ENCODE peak calls at places on chromosomes 4 and X, in five cellular contexts. R, Z, E, A and I are unnamed samples.

GRCh38 chr4:8039290-8039689 is 99.6 kb upstream of the AFAP1 start:
- DNase-seq in R (no peak), Z (peak; percentile 85), E (no peak), A (no peak), I (no peak)

GRCh38 chr4:8050555-8051206 is 107.9 kb downstream of the ABLIM2 start:
- DNase-seq in R (no peak), Z (peak; percentile 88), E (no peak), A (peak; percentile 92), I (no peak)

GRCh38 chr4:153465922-153466636 is at the start of gene TMEM131L:
- DNase-seq in R (peak; percentile 21), Z (peak; percentile 95), E (peak; percentile 91), A (peak; percentile 29), I (no peak)

GRCh38 chrX:71253253-71254091 is 468 bp downstream of the ZMYM3 start:
- DNase-seq in R (no peak), Z (peak; percentile 84), E (peak; percentile 67), A (peak; percentile 13), I (no peak)

GRCh38 chrX:46545111-46546005 is at the start of gene ZNF674:
- DNase-seq in R (peak; percentile 84), Z (peak; percentile 91), E (peak; percentile 89), A (peak; percentile 84), I (peak; percentile 69)

GRCh38 chrX:54482839-54483593 is 13.0 kb downstream of the FGD1 start:
- DNase-seq in R (no peak), Z (peak; percentile 63), E (no peak), A (no peak), I (no peak)

GRCh38 chr4:11966782-11967181 is 538.1 kb upstream of the HS3ST1 start:
- DNase-seq in R (no peak), Z (no peak), E (no peak), A (no peak), I (no peak)

GRCh38 chr4:8267077-8267476 is 2.5 kb upstream of the HTRA3 start:
- DNase-seq in R (peak; percentile 35), Z (peak; percentile 73), E (peak; percentile 83), A (peak; percentile 52), I (peak; percentile 7)

GRCh38 chrX:130186645-130187044 is 14.9 kb downstream of the RAB33A start:
- DNase-seq in R (no peak), Z (peak; percentile 37), E (no peak), A (no peak), I (no peak)
- TF ChIP-seq SIN3A in R (no peak), Z (no peak), E (no peak), A (no peak), I (no peak)

DNA sequence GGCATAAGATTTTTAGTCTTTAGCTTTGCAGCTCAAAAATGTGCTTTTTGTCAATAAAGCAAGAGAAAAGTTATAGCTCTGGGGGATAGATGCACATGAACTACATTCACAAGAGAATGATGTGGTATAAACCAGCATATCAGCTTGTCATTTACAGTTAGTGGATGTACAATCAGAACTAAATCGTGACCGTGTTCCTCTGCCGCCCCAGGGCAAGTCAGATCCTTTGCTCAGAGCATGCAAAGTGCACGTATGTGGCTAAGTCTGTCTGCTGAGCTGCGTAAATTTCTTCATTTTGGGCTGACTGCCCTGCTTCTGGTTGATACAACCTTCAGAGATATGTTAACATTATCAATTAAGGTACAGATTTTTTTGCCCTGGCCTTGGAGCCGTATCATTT is 9.3 kb downstream of the PGM2 start:
- DNase-seq in R (no peak), Z (no peak), E (no peak), A (no peak), I (no peak)
- H3K36me3 ChIP-seq in R (peaks cover 32% of the 10 kb centered on the region), Z (peaks cover 65% of the 10 kb centered on the region), E (peaks cover 90% of the 10 kb centered on the region), A (peaks cover 7% of the 10 kb centered on the region), I (no peaks in the 10 kb centered on the region)

GRCh38 chr4:91302120-91302519 is 1001.6 kb upstream of the GRID2 start:
- DNase-seq in R (no peak), Z (no peak), E (no peak), A (no peak), I (no peak)

DNA sequence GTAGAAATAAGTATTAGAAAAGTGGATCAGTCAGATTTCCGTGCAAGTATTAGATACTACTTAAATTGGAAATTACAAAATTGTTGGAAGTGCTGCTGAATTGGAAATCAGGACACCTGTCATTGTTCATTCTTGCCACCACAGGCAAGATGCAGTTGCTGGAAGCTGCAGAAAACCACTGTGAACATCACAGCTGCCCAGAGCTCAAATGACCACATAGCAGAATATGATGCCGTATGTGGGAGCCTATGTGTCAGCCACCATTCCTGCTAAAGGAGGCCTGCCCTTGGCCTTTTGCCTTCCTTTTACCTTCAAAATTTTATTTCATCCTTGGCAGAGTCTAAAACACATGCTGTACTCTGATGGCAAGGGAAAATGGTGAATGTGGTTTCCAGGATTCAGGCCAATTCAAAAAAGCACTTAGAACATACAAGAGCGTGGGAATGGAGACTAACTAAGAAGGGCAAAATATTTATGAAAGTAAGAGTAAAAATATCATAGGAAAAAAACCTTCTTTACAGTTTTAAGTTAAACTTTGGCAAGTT is 1005.5 kb upstream of the GRID2 start:
- DNase-seq in R (no peak), Z (no peak), E (no peak), A (no peak), I (no peak)
- TF ChIP-seq SIN3A in R (no peak), Z (no peak), E (no peak), A (no peak), I (no peak)

DNA sequence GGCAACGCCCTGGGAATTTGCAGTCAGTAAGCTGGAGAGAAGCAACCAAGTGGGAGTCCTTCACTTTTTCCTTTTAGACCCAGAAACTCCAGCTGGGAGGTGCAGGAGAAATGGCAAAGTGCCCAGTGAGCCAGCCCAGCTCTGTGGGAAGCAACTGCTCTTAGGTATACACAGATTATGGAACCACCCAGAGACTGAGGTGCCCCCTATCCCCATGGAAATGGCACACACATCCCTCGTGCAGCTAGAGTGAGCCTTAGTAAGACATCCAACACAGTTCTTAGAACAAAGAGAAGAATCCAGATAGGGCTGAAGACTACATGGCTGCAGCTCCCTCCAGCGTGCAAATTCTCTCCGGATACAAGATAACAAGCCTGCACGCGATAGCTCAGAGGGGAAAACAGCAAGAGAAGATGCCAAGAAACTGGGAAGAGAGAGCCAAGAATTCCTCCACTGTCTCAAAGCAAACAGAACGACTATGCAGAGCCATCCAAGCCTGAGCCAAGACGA is 26.6 kb upstream of the IRAK1 start:
- DNase-seq in R (no peak), Z (no peak), E (no peak), A (no peak), I (no peak)
- H3K36me3 ChIP-seq in R (no peaks in the 10 kb centered on the region), Z (no peaks in the 10 kb centered on the region), E (peaks cover 74% of the 10 kb centered on the region), A (peaks cover 3% of the 10 kb centered on the region), I (peaks cover 2% of the 10 kb centered on the region)

GRCh38 chrX:152892499-152892898 is 5.4 kb upstream of the ZNF185 start:
- DNase-seq in R (no peak), Z (no peak), E (no peak), A (no peak), I (no peak)

GRCh38 chrX:152895724-152896420 is 2.0 kb upstream of the ZNF185 start:
- DNase-seq in R (peak; percentile 35), Z (no peak), E (no peak), A (no peak), I (peak; percentile 33)

GRCh38 chrX:152895121-152895520 is 2.7 kb upstream of the ZNF185 start:
- DNase-seq in R (no peak), Z (no peak), E (no peak), A (no peak), I (no peak)

GRCh38 chrX:152892999-152893605 is 4.8 kb upstream of the ZNF185 start:
- DNase-seq in R (no peak), Z (no peak), E (peak; percentile 21), A (no peak), I (no peak)

GRCh38 chrX:152893631-152894610 is 3.9 kb upstream of the ZNF185 start:
- DNase-seq in R (no peak), Z (no peak), E (no peak), A (no peak), I (no peak)
- TF ChIP-seq SIN3A in R (no peak), Z (no peak), E (no peak), A (no peak), I (no peak)

GRCh38 chr4:5661237-5661636 is 47.1 kb downstream of the EVC2 start:
- DNase-seq in R (no peak), Z (no peak), E (no peak), A (no peak), I (no peak)
- H3K36me3 ChIP-seq in R (no peaks in the 10 kb centered on the region), Z (no peaks in the 10 kb centered on the region), E (no peaks in the 10 kb centered on the region), A (no peaks in the 10 kb centered on the region), I (no peaks in the 10 kb centered on the region)

GRCh38 chrX:17291141-17291900 is 83.7 kb upstream of the NHS start:
- DNase-seq in R (no peak), Z (no peak), E (no peak), A (no peak), I (no peak)
- TF ChIP-seq SIN3A in R (no peak), Z (no peak), E (no peak), A (no peak), I (no peak)

DNA sequence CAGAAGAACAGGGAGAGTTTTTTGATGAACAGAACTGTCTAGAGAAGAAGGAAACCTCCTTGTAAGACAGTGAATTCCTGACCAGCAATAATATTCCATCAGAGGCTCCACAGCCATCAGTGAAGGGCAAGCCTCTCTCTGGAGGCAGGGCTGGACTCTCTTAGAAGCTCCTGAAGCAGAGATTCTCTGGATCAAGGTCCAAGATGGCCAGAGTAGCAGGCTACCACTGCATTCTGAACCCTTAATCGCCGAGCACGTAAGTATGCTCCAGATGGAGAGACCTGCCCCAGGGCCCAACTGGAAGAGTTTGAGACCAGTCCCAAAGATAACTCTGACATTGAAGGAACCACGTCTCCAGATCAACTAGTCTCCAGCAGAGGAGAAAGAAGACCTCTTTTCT is 16.4 kb downstream of the GABRE start:
- DNase-seq in R (no peak), Z (no peak), E (no peak), A (no peak), I (no peak)
- H3K36me3 ChIP-seq in R (no peaks in the 10 kb centered on the region), Z (peaks cover 7% of the 10 kb centered on the region), E (peaks cover 100% of the 10 kb centered on the region), A (peaks cover 9% of the 10 kb centered on the region), I (no peaks in the 10 kb centered on the region)